ENCODE peak calls at places on chromosomes 12 and 14, in six cellular contexts. B, Q, K, T, Y and M are unnamed samples.
A peak's percentile ranks its signal among the peaks of the same experiment; 100 is the strongest.

GRCh38 chr12:115020091-115020490 is 336.1 kb upstream of the TBX3 start:
- DNase-seq in T (no peak), Q (no peak), Y (no peak), B (no peak), K (no peak), M (no peak)

GRCh38 chr12:62629413-62629812 is 162.8 kb downstream of the MON2 start:
- DNase-seq in Y (no peak), Q (no peak), T (no peak), K (no peak), B (no peak), M (no peak)

GRCh38 chr14:89955022-89955414 is 488 bp upstream of the EFCAB11 start:
- DNase-seq in K (no peak), B (no peak), Q (no peak), T (peak; percentile 8), Y (no peak), M (no peak)

GRCh38 chr12:71958056-71958455 is 19.4 kb downstream of the TPH2 start:
- DNase-seq in K (no peak), T (no peak), Y (no peak), B (no peak), Q (no peak), M (no peak)

GRCh38 chr12:122500685-122501488 is at the start of gene ZCCHC8:
- DNase-seq in T (peak; percentile 96), Q (peak; percentile 91), B (peak; percentile 89), Y (peak; percentile 95), K (peak; percentile 96), M (peak; percentile 97)

GRCh38 chr12:128269108-128269713 is 2.2 kb downstream of the TMEM132C start:
- DNase-seq in B (no peak), K (no peak), Y (no peak), T (no peak), Q (no peak), M (no peak)

GRCh38 chr12:52615912-52616311 is 2.4 kb downstream of the KRT73 start:
- DNase-seq in T (no peak), Q (no peak), K (no peak), Y (no peak), B (no peak), M (no peak)

GRCh38 chr12:62917066-62917465 is 17.9 kb downstream of the PPM1H start:
- DNase-seq in K (no peak), Q (no peak), Y (no peak), T (no peak), B (no peak), M (no peak)

GRCh38 chr12:67068773-67069450 is 200.2 kb upstream of the CAND1 start:
- DNase-seq in K (peak; percentile 66), Y (no peak), B (peak; percentile 50), Q (no peak), T (peak; percentile 25), M (peak; percentile 89)